ENCODE peak calls at places on chromosome 13, in six cellular contexts. J, T, Q, Y, U and I are unnamed samples.

GRCh38 chr13:26929971-26930730 is 169.6 kb upstream of the GPR12 start:
- DNase-seq in J (peak), Q (peak), T (peak), U (peak), Y (peak), I (no peak)

GRCh38 chr13:30880151-30880551 is 25.9 kb upstream of the MEDAG start:
- DNase-seq in Y (no peak), Q (no peak), T (no peak), J (no peak), U (no peak), I (peak)

GRCh38 chr13:110216403-110217041 is 90.4 kb downstream of the COL4A1 start:
- DNase-seq in T (no peak), J (no peak), U (no peak), Q (no peak), Y (no peak), I (peak)

GRCh38 chr13:85665286-85665685 is 133.9 kb downstream of the SLITRK6 start:
- DNase-seq in U (no peak), T (peak), J (no peak), Y (peak), Q (no peak), I (no peak)

GRCh38 chr13:46165485-46166220 is 16.3 kb downstream of the LCP1 start:
- DNase-seq in J (no peak), Y (peak), U (no peak), T (no peak), Q (no peak), I (no peak)

GRCh38 chr13:39417131-39417530 is 185.9 kb downstream of the LHFPL6 start:
- DNase-seq in U (no peak), Q (no peak), J (no peak), T (peak), Y (no peak), I (no peak)

GRCh38 chr13:41917641-41918040 is 43.3 kb downstream of the VWA8 start:
- DNase-seq in Y (no peak), U (no peak), J (no peak), Q (no peak), T (no peak), I (no peak)

GRCh38 chr13:30313307-30313706 is 6.0 kb upstream of the KATNAL1 start:
- DNase-seq in T (no peak), J (no peak), Q (no peak), Y (no peak), U (no peak), I (no peak)

GRCh38 chr13:90493667-90494066 is 853.8 kb upstream of the MIR17HG start:
- DNase-seq in Y (no peak), J (no peak), Q (no peak), U (no peak), T (no peak), I (no peak)

GRCh38 chr13:44301639-44302015 is 72.0 kb upstream of the SERP2 start:
- DNase-seq in U (no peak), Y (no peak), J (no peak), T (no peak), Q (no peak), I (peak)

GRCh38 chr13:44116562-44117315 is 237.0 kb downstream of the LACC1 start:
- DNase-seq in J (no peak), T (peak), Y (no peak), Q (no peak), U (no peak), I (no peak)

GRCh38 chr13:69776937-69777336 is 330.7 kb upstream of the ATXN8OS start:
- DNase-seq in T (no peak), Q (no peak), Y (no peak), U (no peak), J (no peak), I (no peak)

GRCh38 chr13:36915106-36915505 is 4.9 kb downstream of the SMAD9 start:
- DNase-seq in Y (no peak), Q (no peak), T (peak), J (no peak), U (no peak), I (no peak)

DNA sequence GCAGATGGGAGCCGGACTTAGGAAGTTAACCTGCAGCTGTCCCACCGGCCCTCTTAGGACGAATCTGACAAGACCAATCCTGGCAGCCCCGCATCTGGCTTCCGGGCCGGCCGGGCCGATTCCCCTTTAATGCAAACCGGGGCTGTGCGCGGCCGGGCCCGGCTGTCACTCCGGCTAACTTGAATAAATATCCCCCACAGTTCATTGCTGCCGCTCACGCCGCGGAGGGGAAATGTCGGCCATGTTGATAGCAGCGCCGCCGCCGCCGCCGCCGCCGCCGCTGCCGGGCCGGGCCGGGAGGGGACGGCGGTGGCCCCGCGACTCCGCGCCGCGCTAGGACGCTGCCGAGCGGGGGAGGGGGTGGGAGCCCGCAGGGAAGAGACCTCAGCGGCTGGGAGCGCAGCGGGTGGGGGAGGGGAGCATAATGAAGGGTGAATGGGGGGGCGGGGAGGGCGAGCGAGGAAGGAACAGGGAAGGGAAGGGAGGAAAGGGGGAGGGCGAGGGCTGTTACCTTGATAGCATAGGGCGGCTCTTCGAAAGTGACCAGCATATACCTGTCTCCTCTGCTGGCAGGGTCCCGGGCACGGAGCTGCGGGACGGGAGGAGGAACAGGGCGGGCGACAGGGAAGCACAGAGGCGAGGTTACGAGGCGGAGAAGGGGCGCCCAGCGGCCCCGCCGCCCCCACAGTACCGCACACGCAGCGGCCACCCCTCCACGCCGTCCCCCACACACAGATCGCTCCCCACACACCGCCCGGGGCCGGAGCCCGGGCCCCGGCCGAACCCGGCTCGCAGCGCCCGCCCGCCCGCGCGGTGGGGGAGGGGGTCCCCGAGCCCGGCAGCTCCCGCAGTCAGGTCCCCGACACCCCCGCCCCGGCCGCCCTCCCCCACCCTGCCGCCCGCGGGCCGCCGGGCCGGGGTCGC is 1.1 kb downstream of the INTS6 start:
- DNase-seq in T (peak), U (no peak), Q (peak), Y (peak), J (peak), I (peak)
- H3K27ac ChIP-seq in T (peak), U (peak), Q (peak), Y (peak), J (peak), I (peak)

GRCh38 chr13:111534646-111535461 is 214.4 kb downstream of the TEX29 start:
- DNase-seq in T (no peak), Q (no peak), Y (no peak), J (no peak), U (no peak), I (no peak)
- H3K4me3 ChIP-seq in T (no peak), Q (no peak), Y (no peak), J (no peak), U (no peak), I (no peak)

GRCh38 chr13:98486412-98486811 is 90.5 kb downstream of the STK24 start:
- DNase-seq in T (no peak), Q (no peak), J (no peak), U (no peak), Y (no peak), I (no peak)
- TF ChIP-seq CTCF in T (no peak), Q (no peak), J (no peak), U (no peak), Y (no peak), I (no peak)

DNA sequence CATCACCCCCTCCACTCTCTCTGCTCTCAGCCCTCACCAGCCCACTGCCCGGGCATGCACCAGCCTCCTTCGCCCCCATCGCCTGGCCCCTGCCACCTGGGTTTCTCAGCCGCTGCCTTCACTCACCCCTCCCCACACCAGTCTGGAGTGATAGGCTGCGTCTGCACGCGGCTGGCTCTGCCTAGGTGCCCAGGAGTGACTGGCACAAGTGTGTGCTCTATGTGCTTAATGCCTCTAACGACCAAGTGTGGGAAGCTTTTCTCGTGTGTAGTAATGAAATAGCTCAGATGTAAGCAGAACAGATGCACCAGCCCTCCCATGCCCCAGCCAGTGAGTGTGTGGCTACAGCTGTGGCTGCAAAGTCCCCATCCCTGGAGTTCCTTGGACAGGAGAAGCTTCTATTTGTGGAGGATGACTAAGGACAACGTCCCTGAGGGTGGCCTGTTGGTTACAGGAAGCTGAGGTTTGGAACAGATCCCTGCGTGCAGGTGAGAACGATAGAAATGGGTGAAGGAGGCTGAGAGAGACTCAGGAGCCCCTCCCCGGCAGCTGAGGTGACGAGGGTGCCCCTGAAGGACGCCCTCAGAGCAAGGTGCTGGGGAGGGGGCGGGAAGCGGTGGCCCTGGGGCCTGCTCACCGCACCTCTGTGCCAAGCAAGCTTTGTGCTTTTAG is 35.6 kb downstream of the ATP11A start:
- DNase-seq in Y (peak), Q (peak), J (no peak), U (no peak), T (no peak), I (no peak)
- H3K27ac ChIP-seq in Y (peak), Q (no peak), J (no peak), U (peak), T (no peak), I (no peak)